ENCODE peak calls at places on chromosomes 5 and 9, in six cellular contexts. S, N, M, L, B and G are unnamed samples. For H3K4me1, the result is how much of the 10 kb centered on the place peaks cover.

GRCh38 chr9:96441798-96442445 is 8.0 kb upstream of the HABP4 start:
- DNase-seq in M (peak), L (no peak), B (peak), S (no peak), N (peak), G (peak)

GRCh38 chr5:125409101-125409495 is 662.7 kb upstream of the ZNF608 start:
- DNase-seq in B (no peak), N (no peak), S (no peak), L (no peak), M (peak), G (no peak)

GRCh38 chr5:72380491-72381274 is 60.5 kb downstream of the PTCD2 start:
- DNase-seq in N (no peak), L (no peak), B (no peak), S (no peak), M (no peak), G (no peak)

GRCh38 chr9:2469681-2470141 is 151.9 kb upstream of the VLDLR start:
- DNase-seq in M (peak), B (peak), N (no peak), L (no peak), S (no peak), G (peak)

GRCh38 chr5:54654211-54654610 is 136.7 kb downstream of the SNX18 start:
- DNase-seq in N (no peak), M (no peak), S (no peak), L (no peak), B (no peak), G (no peak)

GRCh38 chr9:82939451-82939850 is 123.5 kb downstream of the RASEF start:
- DNase-seq in S (no peak), N (no peak), L (no peak), M (no peak), B (no peak), G (no peak)

GRCh38 chr5:151596839-151597539 is 5.9 kb upstream of the FAT2 start:
- DNase-seq in S (no peak), M (peak), N (peak), B (peak), L (no peak), G (no peak)

GRCh38 chr5:120901199-120901598 is 437.1 kb downstream of the PRR16 start:
- DNase-seq in M (no peak), N (no peak), S (no peak), L (no peak), B (peak), G (peak)

GRCh38 chr9:121242219-121242954 is 25.6 kb upstream of the GSN start:
- DNase-seq in S (no peak), B (no peak), L (no peak), M (peak), N (no peak), G (no peak)

GRCh38 chr5:148416921-148417320 is 33.2 kb downstream of the FBXO38 start:
- DNase-seq in N (no peak), L (no peak), S (no peak), M (peak), B (peak), G (no peak)

GRCh38 chr9:91138760-91139159 is 223.0 kb downstream of the AUH start:
- DNase-seq in L (no peak), M (no peak), S (no peak), N (no peak), B (no peak), G (no peak)

GRCh38 chr9:121331992-121332685 is 37.9 kb downstream of the STOM start:
- DNase-seq in S (no peak), B (peak), L (no peak), N (no peak), M (peak), G (no peak)

GRCh38 chr5:1414311-1415058 is 30.8 kb downstream of the SLC6A3 start:
- DNase-seq in L (peak), N (peak), M (no peak), S (no peak), B (no peak), G (no peak)

GRCh38 chr5:104977530-104977929 is 1414.9 kb upstream of the NUDT12 start:
- DNase-seq in L (no peak), N (peak), B (no peak), S (no peak), M (no peak), G (no peak)

GRCh38 chr5:120464627-120465280 is 654 bp downstream of the PRR16 start:
- DNase-seq in L (peak), B (peak), N (peak), M (peak), S (no peak), G (no peak)

GRCh38 chr9:73237140-73237539 is 85.5 kb downstream of the ANXA1 start:
- DNase-seq in B (no peak), L (no peak), N (no peak), S (no peak), M (no peak), G (no peak)

GRCh38 chr5:7392401-7393024 is 3.4 kb upstream of the ADCY2 start:
- DNase-seq in M (peak), S (no peak), B (peak), L (no peak), N (peak), G (no peak)

GRCh38 chr9:137435980-137436760 is 5.0 kb downstream of the ENTPD8 start:
- DNase-seq in S (no peak), B (no peak), N (peak), M (peak), L (peak), G (no peak)

GRCh38 chr9:81308404-81308803 is 380.9 kb downstream of the TLE1 start:
- DNase-seq in S (no peak), B (no peak), M (no peak), L (no peak), N (no peak), G (no peak)

GRCh38 chr5:34494111-34494755 is 161.9 kb upstream of the RAI14 start:
- DNase-seq in S (no peak), M (peak), L (no peak), N (no peak), B (no peak), G (no peak)

GRCh38 chr9:130426883-130427282 is 17.9 kb upstream of the ASS1 start:
- DNase-seq in M (peak), S (no peak), L (peak), N (no peak), B (no peak), G (no peak)

GRCh38 chr5:157189223-157189622 is 8.6 kb downstream of the ITK start:
- DNase-seq in N (no peak), M (no peak), B (no peak), S (no peak), L (no peak), G (no peak)

GRCh38 chr9:106953166-106953565 is 90.2 kb downstream of the ZNF462 start:
- DNase-seq in N (no peak), S (no peak), L (no peak), B (peak), M (no peak), G (no peak)

GRCh38 chr9:36956908-36957307 is 77.2 kb downstream of the PAX5 start:
- DNase-seq in N (no peak), S (no peak), B (peak), M (no peak), L (no peak), G (no peak)

GRCh38 chr5:132016721-132017250 is 5.3 kb upstream of the ACSL6 start:
- DNase-seq in S (no peak), N (no peak), B (no peak), L (no peak), M (no peak), G (no peak)

GRCh38 chr9:126033956-126034355 is 286.8 kb downstream of the PBX3 start:
- DNase-seq in L (peak), S (no peak), B (no peak), M (no peak), N (no peak), G (no peak)

GRCh38 chr9:110638381-110638954 is 30.1 kb upstream of the MUSK start:
- DNase-seq in L (no peak), S (no peak), B (no peak), N (no peak), M (peak), G (no peak)

GRCh38 chr5:176837707-176838115 is 27.4 kb downstream of the UNC5A start:
- DNase-seq in M (peak), L (peak), S (peak), B (peak), N (peak), G (peak)

GRCh38 chr9:136576269-136576626 is 30.4 kb upstream of the NOTCH1 start:
- DNase-seq in L (peak), M (no peak), N (no peak), B (no peak), S (no peak), G (no peak)

GRCh38 chr5:61652916-61653315 is 320.9 kb downstream of the ZSWIM6 start:
- DNase-seq in S (no peak), B (no peak), N (no peak), M (no peak), L (no peak), G (no peak)

GRCh38 chr9:104970588-104970987 is 42.6 kb upstream of the ABCA1 start:
- DNase-seq in N (no peak), L (no peak), S (no peak), M (peak), B (peak), G (no peak)

GRCh38 chr5:139788294-139788875 is 7.2 kb upstream of the PSD2 start:
- DNase-seq in N (no peak), L (no peak), M (no peak), B (no peak), S (no peak), G (no peak)

GRCh38 chr5:139669681-139670368 is 21.7 kb downstream of the CXXC5 start:
- DNase-seq in S (no peak), L (no peak), N (no peak), M (no peak), B (no peak), G (peak)

GRCh38 chr5:3460416-3460815 is 135.2 kb upstream of the IRX1 start:
- DNase-seq in L (no peak), S (no peak), N (no peak), B (no peak), M (no peak), G (no peak)

GRCh38 chr5:173499471-173500212 is 116.8 kb downstream of the BOD1 start:
- DNase-seq in L (no peak), N (no peak), B (no peak), M (no peak), S (no peak), G (no peak)

GRCh38 chr5:127959152-127959764 is 124.3 kb upstream of the SLC12A2 start:
- DNase-seq in S (no peak), N (peak), B (no peak), M (peak), L (peak), G (peak)

DNA sequence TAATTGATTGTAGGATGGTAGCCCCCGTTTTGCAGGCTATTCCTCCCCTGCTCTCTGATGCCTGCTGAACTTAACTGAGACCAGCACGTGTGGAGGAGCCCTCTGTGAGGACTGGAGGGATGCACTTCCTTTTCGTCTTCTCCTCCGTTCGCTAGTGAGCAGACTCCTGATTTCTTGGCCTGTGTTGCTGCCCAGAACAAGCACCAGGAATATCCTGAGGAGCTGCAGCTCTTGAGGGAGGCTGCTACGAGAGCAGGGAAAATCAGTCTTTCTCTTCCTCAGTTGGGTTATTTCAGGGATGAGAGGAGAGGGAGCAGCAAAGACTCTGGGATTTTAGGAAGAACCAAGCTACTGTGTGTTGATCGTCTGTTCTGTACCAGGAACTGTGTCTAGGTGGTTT is 74.7 kb downstream of the ARHGAP26 start:
- DNase-seq in B (no peak), S (no peak), N (no peak), M (no peak), L (no peak), G (no peak)
- H3K4me1 ChIP-seq in B (under half), S (under half), N (under half), M (under half), L (under half), G (under half)

GRCh38 chr9:88952086-88952615 is 39.1 kb upstream of the S1PR3 start:
- DNase-seq in B (no peak), S (no peak), M (no peak), L (no peak), N (no peak), G (no peak)

GRCh38 chr9:88953401-88954029 is 37.8 kb upstream of the S1PR3 start:
- DNase-seq in B (no peak), N (no peak), M (peak), S (no peak), L (no peak), G (no peak)

GRCh38 chr9:88951143-88951542 is 40.1 kb upstream of the S1PR3 start:
- DNase-seq in L (no peak), M (no peak), N (no peak), S (no peak), B (no peak), G (no peak)

GRCh38 chr9:88954073-88954472 is 37.2 kb upstream of the S1PR3 start:
- DNase-seq in M (peak), L (no peak), N (no peak), S (no peak), B (no peak), G (peak)

DNA sequence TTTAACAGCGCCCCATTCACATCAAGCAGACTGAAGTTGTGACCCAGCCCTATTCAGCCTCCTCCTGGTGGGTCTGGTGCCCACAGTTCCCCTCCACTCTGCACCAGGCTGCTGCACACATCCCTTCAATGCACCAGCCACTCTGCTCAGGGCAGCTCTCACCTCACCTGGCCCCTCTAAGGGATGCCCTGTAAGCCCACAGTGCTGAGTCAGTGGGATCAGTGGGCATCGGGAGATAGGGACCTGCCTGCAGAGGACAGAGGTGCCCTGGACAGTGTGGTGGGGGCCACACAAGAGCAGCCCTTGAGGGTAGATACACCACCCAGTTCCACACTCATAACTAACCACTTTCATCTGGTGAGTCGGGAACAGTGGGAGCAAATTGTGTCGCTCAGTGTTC is 38.3 kb upstream of the S1PR3 start:
- DNase-seq in B (no peak), L (no peak), S (no peak), M (no peak), N (no peak), G (no peak)
- H3K4me1 ChIP-seq in B (under half), L (under half), S (under half), M (under half), N (under half), G (under half)

GRCh38 chr5:143134900-143135299 is 268.6 kb downstream of the NR3C1 start:
- DNase-seq in L (no peak), S (no peak), B (no peak), M (no peak), N (no peak), G (no peak)
- H3K4me1 ChIP-seq in L (under half), S (under half), B (under half), M (under half), N (under half), G (under half)

GRCh38 chr9:77726289-77726688 is 78.2 kb upstream of the GNA14 start:
- DNase-seq in B (no peak), N (no peak), M (no peak), L (no peak), S (no peak), G (no peak)
- H3K4me1 ChIP-seq in B (under half), N (under half), M (under half), L (under half), S (under half), G (under half)

DNA sequence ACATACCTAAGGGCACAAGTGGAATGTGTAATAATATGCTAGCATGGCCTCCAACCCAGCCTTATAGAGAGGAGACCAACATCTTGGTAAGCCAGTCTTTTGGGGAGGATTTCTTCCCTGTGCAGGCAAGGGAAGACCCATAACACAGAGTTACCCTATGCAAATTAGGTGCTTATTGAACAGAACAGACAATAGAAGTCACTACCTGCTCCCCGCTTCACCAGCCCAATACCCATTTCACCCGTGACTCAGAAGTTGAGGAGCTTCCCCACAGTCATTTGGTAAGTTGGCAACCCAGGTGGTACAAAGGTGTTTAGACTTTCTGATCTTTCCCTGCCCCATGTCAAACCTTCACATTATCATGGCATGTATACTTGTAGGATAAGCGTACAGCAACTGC is 44.6 kb downstream of the AOPEP start:
- DNase-seq in S (no peak), N (no peak), L (no peak), B (no peak), M (no peak), G (no peak)
- H3K4me1 ChIP-seq in S (under half), N (under half), L (under half), B (under half), M (under half), G (under half)

DNA sequence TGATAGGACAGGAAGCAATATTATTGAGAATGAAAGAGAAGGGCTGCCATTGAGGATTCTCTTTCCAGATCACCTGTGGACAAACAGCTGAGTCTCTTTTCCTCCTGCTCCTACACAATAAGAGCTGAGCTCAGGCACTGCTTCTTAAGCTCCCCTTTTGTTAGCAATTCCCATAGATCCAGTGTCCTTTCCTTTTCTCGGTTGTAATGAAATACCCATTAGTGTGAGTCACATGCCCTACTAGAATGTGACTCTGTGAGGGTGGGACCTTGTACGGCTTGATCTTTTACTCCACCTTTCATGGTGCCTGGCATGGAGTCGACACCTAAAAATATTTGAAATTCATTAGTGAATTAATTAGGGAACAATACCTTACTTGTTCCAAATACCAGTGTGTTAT is 269.2 kb downstream of the NR3C1 start:
- DNase-seq in S (no peak), L (no peak), N (no peak), M (no peak), B (no peak), G (no peak)
- H3K4me1 ChIP-seq in S (under half), L (under half), N (under half), M (under half), B (under half), G (under half)

DNA sequence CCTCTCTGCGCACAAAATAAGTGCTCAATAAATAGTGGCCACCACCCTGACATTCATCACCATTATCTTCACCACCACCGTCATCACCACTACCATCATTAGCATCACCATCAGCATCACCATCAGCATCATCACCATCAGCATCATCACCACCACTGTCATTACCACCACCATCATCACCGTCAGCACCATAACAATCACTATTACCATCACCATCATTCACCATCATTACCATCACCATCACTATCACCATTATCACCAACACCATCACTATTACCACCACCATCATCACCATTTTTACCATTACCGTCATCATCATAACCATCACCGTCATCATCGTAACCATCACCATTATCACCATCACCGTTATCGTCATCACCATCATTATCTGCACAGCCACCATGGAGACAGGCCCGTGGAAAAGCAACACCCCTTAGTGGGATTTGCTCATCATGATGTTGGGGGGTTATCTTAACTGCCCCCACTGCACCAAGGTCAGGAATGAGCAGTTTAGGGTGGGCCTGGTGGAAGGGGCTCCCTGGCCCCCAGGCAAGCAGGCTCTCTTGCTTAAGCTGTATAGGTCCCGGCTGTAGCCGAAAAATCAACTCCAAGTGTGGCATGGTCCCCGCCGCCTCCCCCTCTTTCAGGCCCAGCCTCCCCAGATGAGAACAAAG is 18.1 kb downstream of the AKNA start:
- DNase-seq in M (no peak), N (no peak), L (no peak), B (no peak), S (no peak), G (no peak)
- H3K4me1 ChIP-seq in M (under half), N (under half), L (under half), B (under half), S (half or more), G (under half)

GRCh38 chr5:56615750-56616149 is 199.6 kb upstream of the MAP3K1 start:
- DNase-seq in N (no peak), L (no peak), B (no peak), M (no peak), S (no peak), G (no peak)
- H3K4me1 ChIP-seq in N (under half), L (under half), B (under half), M (under half), S (half or more), G (under half)

GRCh38 chr5:149452007-149452664 is 73.0 kb upstream of the IL17B start:
- DNase-seq in B (peak), N (peak), S (no peak), L (no peak), M (peak), G (no peak)
- H3K4me1 ChIP-seq in B (under half), N (under half), S (under half), L (under half), M (under half), G (under half)

GRCh38 chr5:39411985-39412384 is 12.8 kb downstream of the DAB2 start:
- DNase-seq in B (no peak), L (no peak), M (no peak), N (no peak), S (no peak), G (no peak)
- H3K4me1 ChIP-seq in B (under half), L (under half), M (under half), N (under half), S (under half), G (under half)